ENCODE peak calls at places on chromosomes 3 and 15, in four cellular contexts. J, V, T and F are unnamed samples.
A peak's percentile ranks its signal among the peaks of the same experiment; 100 is the strongest.

GRCh38 chr3:142929109-142929508 is 34.4 kb downstream of the PAQR9 start:
- DNase-seq in V (peak; percentile 55), J (peak; percentile 76), T (peak; percentile 71), F (peak; percentile 83)

GRCh38 chr3:33317963-33318708 is 40.9 kb downstream of the FBXL2 start:
- DNase-seq in J (no peak), T (no peak), V (peak; percentile 18), F (no peak)

GRCh38 chr3:192188218-192188835 is 539.0 kb downstream of the FGF12 start:
- DNase-seq in J (peak; percentile 27), T (peak; percentile 77), V (peak; percentile 33), F (peak; percentile 34)

GRCh38 chr3:169382309-169382708 is 281.2 kb downstream of the MECOM start:
- DNase-seq in J (no peak), T (no peak), V (no peak), F (no peak)

GRCh38 chr15:41377978-41378377 is 24.3 kb downstream of the NDUFAF1 start:
- DNase-seq in J (no peak), V (no peak), T (no peak), F (no peak)

GRCh38 chr3:119194237-119195150 is 21.1 kb downstream of the UPK1B start:
- DNase-seq in V (no peak), J (no peak), T (no peak), F (no peak)

GRCh38 chr3:145190138-145190537 is 970.8 kb downstream of the PLOD2 start:
- DNase-seq in T (no peak), V (no peak), J (no peak), F (no peak)

GRCh38 chr3:138114988-138115971 is at the start of gene DZIP1L:
- DNase-seq in T (peak; percentile 68), J (peak; percentile 64), V (peak; percentile 23), F (peak; percentile 72)

GRCh38 chr3:81702126-81702525 is 59.3 kb downstream of the GBE1 start:
- DNase-seq in J (no peak), T (no peak), V (no peak), F (no peak)

GRCh38 chr3:119294402-119294888 is 262 bp downstream of the ARHGAP31 start:
- DNase-seq in J (no peak), V (no peak), T (no peak), F (peak; percentile 49)

GRCh38 chr3:99577160-99577559 is 61.2 kb upstream of the COL8A1 start:
- DNase-seq in V (no peak), T (no peak), J (no peak), F (no peak)

GRCh38 chr15:73558529-73558928 is 74.7 kb downstream of the NPTN start:
- DNase-seq in V (no peak), T (no peak), J (no peak), F (no peak)

GRCh38 chr3:110686691-110687090 is 384.9 kb upstream of the NECTIN3 start:
- DNase-seq in J (no peak), V (no peak), T (no peak), F (no peak)

GRCh38 chr3:198107840-198108734 is 148.1 kb downstream of the LMLN start:
- DNase-seq in J (peak; percentile 70), T (no peak), V (no peak), F (peak; percentile 39)

GRCh38 chr3:72483554-72484104 is 364.6 kb downstream of the SHQ1 start:
- DNase-seq in V (no peak), T (no peak), J (no peak), F (no peak)

GRCh38 chr3:30632065-30632464 is 25.7 kb downstream of the TGFBR2 start:
- DNase-seq in T (no peak), V (no peak), J (no peak), F (no peak)
- TF ChIP-seq ELF4 in T (no peak), V (no peak), J (no peak), F (no peak)

DNA sequence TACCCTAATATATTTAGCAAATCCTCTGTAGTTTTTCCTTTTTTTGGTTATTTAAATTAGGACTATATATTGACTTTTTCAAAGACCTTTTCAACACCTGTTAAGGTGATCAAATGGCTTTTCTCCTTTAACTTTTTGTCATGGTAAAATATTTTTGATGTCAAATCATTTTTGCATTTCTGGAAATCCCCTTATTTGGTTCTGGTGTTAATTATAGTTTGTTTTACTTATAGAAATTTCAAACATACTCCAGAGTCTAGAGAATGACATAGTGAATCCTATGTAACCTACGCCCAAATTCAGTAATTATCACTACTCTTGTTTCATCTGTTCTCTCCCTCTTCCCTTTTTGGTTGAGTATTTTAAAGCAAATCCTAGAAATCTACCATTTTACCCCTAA is 121.3 kb upstream of the TBL1XR1 start:
- DNase-seq in T (no peak), V (no peak), J (no peak), F (no peak)
- TF ChIP-seq ELF4 in T (no peak), V (no peak), J (no peak), F (no peak)

DNA sequence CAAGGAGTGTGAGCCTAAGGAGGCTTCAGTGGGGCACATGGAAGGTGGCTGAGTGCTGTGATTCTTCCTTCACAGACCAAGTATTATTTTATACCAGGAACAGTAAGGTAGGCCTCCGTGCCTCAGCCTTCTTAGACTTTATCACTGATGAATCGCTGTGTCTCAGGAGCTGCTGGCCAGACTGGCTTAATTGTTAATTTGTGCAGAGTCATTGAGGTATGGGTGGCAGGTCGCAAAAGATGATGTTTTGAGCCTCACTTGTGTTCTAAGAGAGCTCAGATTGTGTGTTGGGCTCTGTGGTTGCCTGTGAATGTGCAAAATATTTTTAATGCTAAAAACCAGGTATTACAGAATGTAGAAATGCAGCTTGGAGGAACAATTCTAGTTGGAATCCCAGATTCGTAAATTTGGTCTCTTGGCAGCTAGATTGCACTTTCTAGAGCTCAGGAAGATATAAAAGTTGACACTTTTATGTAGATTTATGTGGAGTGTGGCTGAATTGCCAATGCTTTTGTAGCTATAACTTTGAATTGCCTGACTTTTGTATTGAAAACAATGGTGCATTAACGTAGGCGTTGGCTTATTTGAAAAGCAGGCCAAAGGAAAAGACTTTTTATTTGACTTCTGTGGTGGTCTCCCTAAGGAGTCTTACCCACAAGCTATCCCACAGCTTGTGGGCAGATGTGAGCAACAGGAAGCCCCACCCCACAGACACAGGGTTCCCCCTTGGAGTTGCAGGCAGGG is 53.4 kb downstream of the LARS2 start:
- DNase-seq in J (no peak), T (no peak), V (no peak), F (peak; percentile 30)
- TF ChIP-seq ELF4 in J (no peak), T (no peak), V (no peak), F (no peak)

DNA sequence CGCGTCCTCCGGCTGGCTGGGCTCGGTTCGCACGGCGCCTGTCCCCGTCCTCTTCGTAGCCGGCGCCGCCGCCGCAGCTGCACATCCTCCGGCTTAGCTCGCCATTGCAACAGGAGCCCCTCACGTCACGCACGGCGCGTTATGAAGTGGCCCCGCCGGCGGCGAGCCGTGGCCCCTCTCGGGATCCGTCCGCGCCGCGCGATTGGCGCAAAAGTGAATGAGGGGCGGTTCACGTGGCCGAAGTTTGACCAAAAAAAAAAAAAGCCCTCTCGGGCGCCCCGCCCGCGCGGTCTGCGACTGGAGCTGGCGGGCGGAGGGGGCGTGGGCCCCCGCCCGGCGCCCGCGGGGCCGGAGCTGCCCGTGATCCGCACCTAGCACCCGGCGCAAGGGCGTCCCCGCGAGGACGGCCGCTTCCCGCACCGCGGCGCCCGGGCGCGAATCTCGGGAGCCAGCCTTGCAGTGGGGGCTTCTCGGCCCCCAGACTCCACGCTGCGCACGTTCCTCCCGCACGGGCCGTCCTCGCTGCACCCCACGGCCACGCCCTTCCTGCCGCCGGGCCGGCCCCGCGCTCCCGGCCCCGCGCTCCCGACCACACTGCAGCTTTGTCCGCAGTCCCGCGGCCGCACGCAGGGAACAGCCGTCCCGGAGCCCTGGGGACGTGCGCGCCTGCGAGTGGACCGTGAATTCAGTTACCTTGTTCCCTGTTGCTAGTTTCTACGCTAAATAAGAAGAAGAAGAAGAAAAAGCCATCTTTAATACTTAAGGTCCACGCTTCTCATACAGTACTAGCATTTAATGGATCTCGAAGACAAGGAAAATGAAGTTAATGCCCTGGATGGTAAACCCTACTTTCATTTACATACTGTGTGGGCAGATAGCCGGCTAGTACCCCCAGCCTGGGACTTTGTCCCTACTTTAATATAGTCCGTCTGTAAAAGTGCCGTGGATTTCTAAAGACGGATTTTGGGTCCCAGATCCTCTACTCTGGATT is at the start of gene CHSY1:
- DNase-seq in J (peak; percentile 88), V (peak; percentile 67), T (peak; percentile 56), F (peak; percentile 75)
- TF ChIP-seq ELF4 in J (no peak), V (no peak), T (no peak), F (no peak)

DNA sequence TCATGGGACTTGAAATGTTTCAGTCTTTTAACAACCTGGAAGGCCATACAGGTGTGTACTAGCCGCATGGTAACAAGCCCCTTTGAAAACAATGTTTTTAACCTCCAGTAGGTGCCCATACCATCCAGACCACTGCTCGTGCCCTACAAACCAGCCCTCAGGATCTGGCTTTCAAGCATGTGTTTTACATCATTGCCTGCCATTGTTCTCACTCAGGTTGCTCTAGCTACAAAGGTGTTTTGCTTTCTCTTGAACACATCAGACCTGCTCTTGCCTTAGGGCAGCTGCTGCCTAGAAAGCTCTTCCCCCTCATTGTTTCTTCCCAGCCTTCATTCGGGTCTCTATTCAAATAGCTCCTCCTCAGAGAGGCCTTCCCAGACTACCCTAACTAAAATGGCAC is 32.3 kb upstream of the MAP3K13 start:
- DNase-seq in V (no peak), T (no peak), J (no peak), F (no peak)
- TF ChIP-seq ELF4 in V (no peak), T (no peak), J (no peak), F (no peak)

GRCh38 chr3:121883507-121883906 is 10.7 kb upstream of the SLC15A2 start:
- DNase-seq in T (no peak), J (peak; percentile 20), V (peak; percentile 35), F (peak; percentile 22)
- TF ChIP-seq ELF4 in T (no peak), J (no peak), V (no peak), F (no peak)

GRCh38 chr15:65476942-65477341 is 40.5 kb downstream of the DPP8 start:
- DNase-seq in J (no peak), V (no peak), T (no peak), F (no peak)
- TF ChIP-seq ELF4 in J (no peak), V (no peak), T (no peak), F (no peak)

GRCh38 chr15:37107754-37108724 is 7.7 kb upstream of the MEIS2 start:
- DNase-seq in V (no peak), T (no peak), J (no peak), F (no peak)

GRCh38 chr15:37105795-37106333 is 5.5 kb upstream of the MEIS2 start:
- DNase-seq in V (no peak), T (no peak), J (no peak), F (no peak)

GRCh38 chr15:37104413-37105392 is 4.4 kb upstream of the MEIS2 start:
- DNase-seq in J (peak; percentile 29), V (no peak), T (no peak), F (no peak)

GRCh38 chr15:37107071-37107753 is 6.9 kb upstream of the MEIS2 start:
- DNase-seq in J (no peak), V (no peak), T (no peak), F (no peak)

GRCh38 chr15:37106490-37107001 is 6.2 kb upstream of the MEIS2 start:
- DNase-seq in J (peak; percentile 29), V (no peak), T (peak; percentile 62), F (no peak)
- TF ChIP-seq ELF4 in J (no peak), V (no peak), T (no peak), F (no peak)